ENCODE peak calls at places on chromosomes 13 and 19, in four cellular contexts. H is CD8-positive, alpha-beta T cell; O is HS-27A; V is activated T-helper 1 cell treated with anti-CD3 and anti-CD28 coated beads, Interleukin-12 subunit alpha, Interleukin-12 subunit beta, Interleukin-2, Interleukin-4 antibody, amounts not matched to agents 30 ng/mL and 10 ng/mL and 1 ng/mL, durations not matched to agents 14 hours and 24 hours and 36 hours. N is an unnamed sample.

GRCh38 chr13:39655041-39655568 is 357 bp upstream of the COG6 start:
- DNase-seq in H (no peak), O (no peak), V (no peak), N (no peak)

GRCh38 chr19:17868669-17869068 is 3.1 kb upstream of the SLC5A5 start:
- DNase-seq in V (no peak), O (no peak), H (no peak), N (no peak)

GRCh38 chr19:2680808-2681207 is 21.7 kb downstream of the GNG7 start:
- DNase-seq in V (no peak), H (no peak), O (no peak), N (no peak)

GRCh38 chr13:27905650-27906049 is 14.2 kb upstream of the PDX1 start:
- DNase-seq in O (no peak), H (no peak), V (no peak), N (no peak)

GRCh38 chr19:3604227-3604986 is 2.3 kb downstream of the TBXA2R start:
- DNase-seq in V (no peak), O (no peak), H (no peak), N (no peak)

GRCh38 chr13:36549771-36550170 is 117.5 kb downstream of the CCNA1 start:
- DNase-seq in V (no peak), H (no peak), O (no peak), N (no peak)

GRCh38 chr13:27482996-27483395 is 32.6 kb upstream of the MTIF3 start:
- DNase-seq in H (no peak), V (no peak), O (no peak), N (no peak)

GRCh38 chr19:39144487-39145071 is 19.0 kb downstream of the PAK4 start:
- DNase-seq in H (no peak), O (no peak), V (no peak), N (no peak)

GRCh38 chr13:53064721-53065120 is 36.1 kb downstream of the OLFM4 start:
- DNase-seq in V (no peak), O (no peak), H (no peak), N (no peak)

GRCh38 chr19:16002985-16003384 is 54.2 kb downstream of the OR10H4 start:
- DNase-seq in V (no peak), O (no peak), H (no peak), N (no peak)

GRCh38 chr13:20428666-20429644 is 96.7 kb downstream of the CRYL1 start:
- DNase-seq in V (no peak), H (no peak), O (no peak), N (no peak)

GRCh38 chr13:112065867-112066623 is 904 bp upstream of the SOX1 start:
- DNase-seq in V (no peak), H (no peak), O (no peak), N (no peak)

GRCh38 chr19:17095141-17095919 is 19.8 kb downstream of the MYO9B start:
- DNase-seq in V (no peak), H (no peak), O (no peak), N (no peak)

GRCh38 chr19:38989066-38989605 is 13.6 kb upstream of the FBXO17 start:
- DNase-seq in O (peak; percentile 59), H (no peak), V (no peak), N (no peak)

GRCh38 chr13:100526299-100527030 is 62.1 kb downstream of the GGACT start:
- DNase-seq in H (no peak), O (no peak), V (no peak), N (no peak)

GRCh38 chr19:8988204-8988603 is 22.0 kb downstream of the MUC16 start:
- DNase-seq in O (no peak), H (peak; percentile 15), V (no peak), N (no peak)

GRCh38 chr13:36395280-36395679 is 37.0 kb upstream of the CCNA1 start:
- DNase-seq in H (no peak), O (no peak), V (no peak), N (no peak)

GRCh38 chr13:27954406-27954851 is 14.7 kb downstream of the CDX2 start:
- DNase-seq in O (no peak), V (no peak), H (no peak), N (no peak)

GRCh38 chr13:101397742-101398141 is 18.6 kb downstream of the NALCN start:
- DNase-seq in O (peak; percentile 58), H (no peak), V (no peak), N (no peak)

GRCh38 chr13:71577127-71577526 is 289.9 kb downstream of the DACH1 start:
- DNase-seq in H (no peak), O (no peak), V (no peak), N (no peak)

GRCh38 chr13:40187324-40187795 is 479.1 kb downstream of the FOXO1 start:
- DNase-seq in H (peak; percentile 76), V (peak; percentile 65), O (no peak), N (no peak)